ENCODE peak calls at places on chromosomes 4 and X, in five cellular contexts. Z is IMR-90, T is HepG2, B is kidney, L is PC-3. D is an unnamed sample.

GRCh38 chr4:19883841-19884240 is 367.9 kb upstream of the SLIT2 start:
- DNase-seq in L (peak; percentile 29), T (no peak), B (no peak), Z (peak; percentile 65), D (peak; percentile 55)

GRCh38 chr4:6910960-6911874 is 1.6 kb downstream of the TBC1D14 start:
- DNase-seq in Z (no peak), B (no peak), T (no peak), L (no peak), D (no peak)

GRCh38 chr4:83947811-83948210 is 411.9 kb downstream of the GPAT3 start:
- DNase-seq in B (no peak), T (no peak), L (no peak), Z (peak; percentile 1), D (no peak)

GRCh38 chrX:43973249-43973672 is at the start of gene NDP:
- DNase-seq in B (no peak), T (no peak), L (peak; percentile 40), Z (no peak), D (no peak)

GRCh38 chr4:141464366-141464765 is 172.0 kb upstream of the IL15 start:
- DNase-seq in B (no peak), L (no peak), Z (no peak), T (no peak), D (no peak)

GRCh38 chrX:16212024-16212423 is 44.7 kb downstream of the MAGEB17 start:
- DNase-seq in L (peak; percentile 42), T (no peak), B (no peak), Z (peak; percentile 33), D (peak; percentile 60)

GRCh38 chr4:133178960-133179359 is 29.9 kb downstream of the PCDH10 start:
- DNase-seq in B (no peak), Z (peak; percentile 4), L (no peak), T (no peak), D (no peak)

GRCh38 chr4:54719378-54719777 is 61.6 kb downstream of the KIT start:
- DNase-seq in B (no peak), T (no peak), Z (peak; percentile 43), L (no peak), D (no peak)

GRCh38 chrX:18146954-18147353 is 73.7 kb downstream of the BEND2 start:
- DNase-seq in B (no peak), T (peak; percentile 1), Z (peak; percentile 13), L (peak; percentile 53), D (peak; percentile 1)

GRCh38 chrX:119579414-119579813 is 5.1 kb downstream of the UBE2A start:
- DNase-seq in L (no peak), T (no peak), Z (no peak), B (no peak), D (no peak)

GRCh38 chr4:158610790-158611189 is 60.9 kb downstream of the C4orf46 start:
- DNase-seq in T (no peak), L (peak; percentile 72), Z (peak; percentile 18), B (no peak), D (peak; percentile 82)

GRCh38 chr4:81326581-81326980 is 111.6 kb upstream of the PRKG2 start:
- DNase-seq in B (no peak), T (no peak), Z (no peak), L (no peak), D (no peak)

GRCh38 chr4:101843054-101843453 is 52.5 kb downstream of the BANK1 start:
- DNase-seq in L (no peak), Z (no peak), B (no peak), T (no peak), D (no peak)

GRCh38 chrX:30183554-30183953 is 31.8 kb upstream of the MAGEB2 start:
- DNase-seq in Z (peak; percentile 1), T (no peak), B (no peak), L (no peak), D (no peak)

GRCh38 chr4:66923081-66923865 is 622.0 kb downstream of the CENPC start:
- DNase-seq in B (no peak), L (no peak), T (no peak), Z (no peak), D (no peak)

GRCh38 chr4:8709729-8710360 is 117.3 kb downstream of the CPZ start:
- DNase-seq in Z (no peak), T (no peak), L (no peak), B (peak; percentile 48), D (no peak)

GRCh38 chr4:184583738-184584502 is 65.3 kb downstream of the CASP3 start:
- DNase-seq in T (no peak), B (no peak), L (no peak), Z (no peak), D (no peak)

GRCh38 chr4:26619784-26620183 is 35.9 kb downstream of the TBC1D19 start:
- DNase-seq in L (peak; percentile 3), B (no peak), T (no peak), Z (peak; percentile 77), D (peak; percentile 78)

GRCh38 chr4:41155194-41155830 is 59.0 kb downstream of the APBB2 start:
- DNase-seq in L (no peak), Z (peak; percentile 80), B (no peak), T (no peak), D (no peak)

GRCh38 chr4:116561717-116562116 is 523.7 kb downstream of the TRAM1L1 start:
- DNase-seq in T (no peak), B (no peak), L (no peak), Z (no peak), D (no peak)

GRCh38 chr4:134632056-134632455 is 430.5 kb upstream of the PABPC4L start:
- DNase-seq in B (no peak), T (no peak), L (no peak), Z (no peak), D (no peak)

GRCh38 chr4:56752985-56753384 is 68.5 kb downstream of the SPINK2 start:
- DNase-seq in Z (no peak), B (no peak), L (peak; percentile 88), T (no peak), D (peak; percentile 67)

GRCh38 chrX:133838761-133839676 is 146.4 kb downstream of the GPC3 start:
- DNase-seq in T (no peak), L (peak; percentile 67), B (no peak), Z (peak; percentile 28), D (peak; percentile 26)

GRCh38 chrX:25548806-25549205 is 533.0 kb upstream of the ARX start:
- DNase-seq in Z (peak; percentile 1), B (no peak), L (no peak), T (no peak), D (peak; percentile 22)

GRCh38 chr4:5463936-5464650 is 244.3 kb downstream of the EVC2 start:
- DNase-seq in Z (no peak), T (no peak), B (no peak), L (no peak), D (peak; percentile 42)

GRCh38 chr4:5711479-5712184 is 631 bp downstream of the EVC start:
- DNase-seq in Z (peak; percentile 51), B (peak; percentile 81), T (peak; percentile 15), L (peak; percentile 25), D (peak; percentile 17)

GRCh38 chr4:24328711-24329110 is 255.6 kb downstream of the DHX15 start:
- DNase-seq in Z (no peak), B (no peak), T (no peak), L (no peak), D (no peak)

GRCh38 chr4:24328300-24328699 is 256.1 kb downstream of the DHX15 start:
- DNase-seq in Z (no peak), B (no peak), L (no peak), T (no peak), D (no peak)

DNA sequence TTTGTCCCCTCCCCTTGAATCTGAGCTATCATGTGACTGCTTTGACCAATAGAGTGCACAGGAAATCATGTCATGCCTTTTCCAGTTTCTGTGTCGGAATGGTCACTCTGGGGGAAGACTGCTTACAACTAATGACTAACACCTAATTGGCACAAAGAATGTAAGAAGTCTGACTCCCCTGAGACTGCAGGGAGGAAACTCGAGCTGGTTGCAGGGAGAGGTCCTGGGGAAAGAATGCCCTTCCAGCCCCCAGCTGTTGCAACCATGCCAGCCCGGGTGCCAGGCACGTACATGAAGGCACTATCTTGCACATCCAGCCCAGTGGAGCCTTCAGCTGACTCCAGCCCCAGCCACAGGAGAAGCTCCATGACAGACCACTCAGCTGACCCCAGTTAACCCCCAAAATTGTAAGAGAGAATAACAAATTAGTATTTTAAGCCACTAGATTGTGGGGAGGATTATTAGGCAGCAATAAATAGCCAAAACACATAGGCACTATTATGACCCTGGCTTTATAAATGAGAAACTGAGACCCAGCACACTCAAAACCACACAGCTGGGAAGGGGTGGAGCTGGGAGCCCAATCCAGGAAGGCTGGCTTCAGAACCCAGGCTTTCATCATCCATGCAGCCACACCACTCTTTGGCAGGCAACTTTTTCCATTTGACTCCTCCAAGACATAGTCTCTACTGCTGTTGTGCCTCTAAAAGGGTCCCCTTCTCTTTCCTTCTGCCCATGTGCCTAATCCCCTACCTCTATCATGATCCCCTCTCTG is 254.0 kb downstream of the DHX15 start:
- DNase-seq in B (no peak), L (no peak), Z (no peak), T (no peak), D (peak; percentile 14)
- H3K36me3 ChIP-seq in B (no peaks in the 10 kb centered on the region), L (no peaks in the 10 kb centered on the region), Z (no peaks in the 10 kb centered on the region), T (no peaks in the 10 kb centered on the region), D (no peaks in the 10 kb centered on the region)

GRCh38 chrX:72105436-72105835 is 26.3 kb downstream of the RTL5 start:
- DNase-seq in Z (no peak), L (no peak), B (no peak), T (no peak), D (no peak)
- H3K4me3 ChIP-seq in Z (no peak overlapping the region), L (no peak overlapping the region), B (no peak overlapping the region), T (no peak overlapping the region), D (no peak overlapping the region)

GRCh38 chrX:92232182-92232581 is 453.0 kb downstream of the PCDH11X start:
- DNase-seq in T (peak; percentile 0), Z (peak; percentile 2), B (no peak), L (peak; percentile 36), D (no peak)
- TF ChIP-seq CTCF in T (peak; percentile 34), Z (peak; percentile 42), B (no peak), L (peak; percentile 62), D (no peak)

DNA sequence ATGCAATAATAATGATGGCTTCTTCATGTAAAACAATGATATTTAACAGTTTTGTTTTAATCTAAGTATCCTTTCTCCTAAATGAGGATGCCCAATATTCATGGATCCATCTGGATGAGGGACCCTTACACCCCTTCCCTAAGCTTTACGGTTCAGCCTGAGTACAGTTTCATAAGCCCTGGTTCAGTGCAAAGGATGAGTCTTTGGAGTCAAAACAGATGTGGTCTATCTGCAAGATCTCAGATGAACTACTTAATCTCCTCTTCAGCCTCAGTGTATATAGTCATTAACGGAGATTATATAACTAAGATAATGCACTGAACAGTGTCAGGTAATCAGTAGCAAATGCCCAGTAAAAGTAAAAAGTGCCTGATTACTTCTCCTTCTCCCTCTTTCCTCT is 22.1 kb downstream of the ANXA5 start:
- DNase-seq in B (no peak), L (no peak), Z (no peak), T (no peak), D (no peak)
- H3K36me3 ChIP-seq in B (peaks cover 48% of the 10 kb centered on the region), L (peaks cover 74% of the 10 kb centered on the region), Z (peaks cover 46% of the 10 kb centered on the region), T (peaks cover 11% of the 10 kb centered on the region), D (peaks cover 16% of the 10 kb centered on the region)

DNA sequence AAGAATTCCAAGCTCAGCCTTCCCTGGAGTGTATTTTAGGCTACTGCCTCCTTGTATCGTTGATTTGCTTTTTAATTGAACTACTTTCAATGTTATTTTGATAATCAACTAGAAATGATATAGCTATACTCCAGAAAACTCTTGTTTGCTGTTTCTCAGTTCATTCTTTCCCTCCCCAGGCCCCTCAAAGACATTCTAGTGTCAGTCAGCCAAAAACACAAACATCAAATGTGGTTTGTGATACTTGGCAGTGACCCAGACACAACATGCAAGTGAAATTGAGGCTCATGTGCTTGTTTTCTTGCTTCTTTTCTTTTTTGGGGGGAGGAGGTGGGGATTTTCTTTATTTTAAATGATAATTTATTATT is 7.6 kb downstream of the FAT4 start:
- DNase-seq in Z (peak; percentile 35), B (no peak), T (no peak), L (peak; percentile 19), D (no peak)
- H3K4me3 ChIP-seq in Z (peak overlapping the region; percentile 33), B (peak overlapping the region; percentile 22), T (no peak overlapping the region), L (peak overlapping the region; percentile 32), D (no peak overlapping the region)